ENCODE peak calls at places on chromosomes 16 and 17, in six cellular contexts. Q, L, W, H, I and Z are unnamed samples.

GRCh38 chr17:65987988-65988387 is 203.9 kb downstream of the CEP112 start:
- DNase-seq in Q (no peak), L (peak; percentile 13), W (no peak), H (no peak), I (no peak), Z (no peak)

GRCh38 chr16:75758215-75758614 is 31.9 kb upstream of the CPHXL start:
- DNase-seq in Q (no peak), L (peak; percentile 14), W (no peak), H (peak; percentile 17), I (no peak), Z (no peak)

GRCh38 chr17:17844079-17844478 is 7.3 kb upstream of the SREBF1 start:
- DNase-seq in Q (no peak), L (no peak), W (no peak), H (no peak), I (no peak), Z (no peak)

GRCh38 chr16:82044585-82044911 is 9.5 kb downstream of the HSD17B2 start:
- DNase-seq in Q (no peak), L (no peak), W (no peak), H (no peak), I (no peak), Z (no peak)

GRCh38 chr16:15052747-15053476 is 3.0 kb downstream of the NTAN1 start:
- DNase-seq in Q (no peak), L (no peak), W (no peak), H (no peak), I (no peak), Z (no peak)

GRCh38 chr17:10063730-10064221 is 134.6 kb downstream of the GAS7 start:
- DNase-seq in Q (no peak), L (peak; percentile 8), W (no peak), H (peak; percentile 31), I (no peak), Z (no peak)

GRCh38 chr17:78901806-78902205 is 1.2 kb downstream of the CEP295NL start:
- DNase-seq in Q (no peak), L (no peak), W (no peak), H (no peak), I (no peak), Z (no peak)

GRCh38 chr17:69141802-69142472 is at the start of gene ABCA6:
- DNase-seq in Q (no peak), L (no peak), W (no peak), H (no peak), I (no peak), Z (no peak)

GRCh38 chr16:17776888-17777287 is 306.1 kb upstream of the XYLT1 start:
- DNase-seq in Q (no peak), L (no peak), W (no peak), H (no peak), I (no peak), Z (no peak)

GRCh38 chr17:59870482-59870881 is 22.3 kb downstream of the TUBD1 start:
- DNase-seq in Q (no peak), L (no peak), W (no peak), H (no peak), I (no peak), Z (no peak)

GRCh38 chr17:34254146-34254545 is 939 bp upstream of the CCL2 start:
- DNase-seq in Q (no peak), L (no peak), W (no peak), H (no peak), I (no peak), Z (no peak)

GRCh38 chr17:57366558-57367351 is 110.4 kb downstream of the MSI2 start:
- DNase-seq in Q (no peak), L (no peak), W (no peak), H (no peak), I (no peak), Z (no peak)

GRCh38 chr16:23348579-23349469 is 46.7 kb downstream of the SCNN1B start:
- DNase-seq in Q (no peak), L (peak; percentile 16), W (no peak), H (no peak), I (no peak), Z (no peak)

GRCh38 chr16:68450741-68451140 is 2.4 kb upstream of the SMPD3 start:
- DNase-seq in Q (no peak), L (no peak), W (no peak), H (no peak), I (no peak), Z (no peak)

GRCh38 chr17:78419970-78420820 is 41.7 kb downstream of the PGS1 start:
- DNase-seq in Q (no peak), L (no peak), W (no peak), H (no peak), I (no peak), Z (no peak)

GRCh38 chr17:13776027-13776551 is 174.4 kb upstream of the HS3ST3A1 start:
- DNase-seq in Q (no peak), L (no peak), W (no peak), H (no peak), I (no peak), Z (no peak)

GRCh38 chr16:78639775-78640174 is 540.3 kb downstream of the WWOX start:
- DNase-seq in Q (no peak), L (peak; percentile 31), W (no peak), H (peak; percentile 27), I (no peak), Z (no peak)

GRCh38 chr16:29318037-29318436 is 88.5 kb downstream of the NPIPB11 start:
- DNase-seq in Q (no peak), L (no peak), W (no peak), H (no peak), I (no peak), Z (no peak)

GRCh38 chr16:11612110-11612981 is 25.6 kb upstream of the LITAF start:
- DNase-seq in Q (peak; percentile 40), L (no peak), W (no peak), H (no peak), I (no peak), Z (no peak)

GRCh38 chr17:75688209-75688771 is 21.2 kb downstream of the SAP30BP start:
- DNase-seq in Q (no peak), L (peak; percentile 44), W (peak; percentile 31), H (peak; percentile 32), I (no peak), Z (no peak)

GRCh38 chr17:378068-378467 is 25.5 kb upstream of the RPH3AL start:
- DNase-seq in Q (no peak), L (no peak), W (no peak), H (no peak), I (no peak), Z (no peak)

GRCh38 chr16:71367243-71367976 is 8.9 kb downstream of the CALB2 start:
- DNase-seq in Q (peak; percentile 62), L (peak; percentile 77), W (peak; percentile 61), H (peak; percentile 69), I (no peak), Z (peak; percentile 56)

GRCh38 chr17:50153650-50154575 is 3.4 kb upstream of the PPP1R9B start:
- DNase-seq in Q (no peak), L (no peak), W (no peak), H (no peak), I (no peak), Z (no peak)